ENCODE peak calls at places on chromosomes 13 and 19, in six cellular contexts. V is CD4-positive, alpha-beta T cell; I is astrocyte; E is upper lobe of right lung; K is thyroid gland; N is CD8-positive, alpha-beta memory T cell. H is an unnamed sample.

GRCh38 chr19:10137751-10138682 is 18.3 kb upstream of the EIF3G start:
- DNase-seq in N (no peak), I (no peak), K (no peak), V (no peak), E (no peak), H (no peak)

GRCh38 chr13:51101636-51102218 is 9.3 kb downstream of the C13orf42 start:
- DNase-seq in N (no peak), E (no peak), I (no peak), V (no peak), K (no peak), H (no peak)

GRCh38 chr19:23075031-23075733 is 41.6 kb upstream of the ZNF730 start:
- DNase-seq in V (no peak), K (peak), I (peak), N (no peak), E (peak), H (no peak)

GRCh38 chr19:34232566-34233481 is 21.5 kb upstream of the GARRE1 start:
- DNase-seq in I (peak), E (no peak), V (no peak), N (no peak), K (peak), H (no peak)

GRCh38 chr19:17484520-17485180 is 14.3 kb downstream of the SLC27A1 start:
- DNase-seq in V (no peak), E (no peak), K (no peak), I (no peak), N (no peak), H (no peak)

GRCh38 chr13:37429976-37430375 is 168.6 kb downstream of the POSTN start:
- DNase-seq in K (no peak), E (no peak), N (no peak), I (peak), V (no peak), H (no peak)

GRCh38 chr13:50892162-50892944 is 17.2 kb upstream of the RNASEH2B start:
- DNase-seq in E (no peak), I (no peak), K (no peak), V (peak), N (peak), H (no peak)

GRCh38 chr19:46155237-46155636 is 7.2 kb downstream of the IGFL2 start:
- DNase-seq in V (no peak), E (no peak), I (no peak), K (no peak), N (no peak), H (no peak)

GRCh38 chr19:49414256-49414655 is 9.0 kb downstream of the PTH2 start:
- DNase-seq in I (no peak), N (no peak), V (no peak), E (no peak), K (no peak), H (no peak)

GRCh38 chr19:49417090-49417489 is 6.2 kb downstream of the PTH2 start:
- DNase-seq in K (no peak), N (no peak), V (no peak), E (no peak), I (no peak), H (no peak)

GRCh38 chr19:49415810-49416200 is 7.4 kb downstream of the PTH2 start:
- DNase-seq in K (no peak), V (no peak), I (no peak), E (no peak), N (no peak), H (no peak)

GRCh38 chr19:49413348-49413747 is 9.9 kb downstream of the PTH2 start:
- DNase-seq in E (no peak), I (peak), N (no peak), V (no peak), K (no peak), H (no peak)

GRCh38 chr19:49415102-49415809 is 8.0 kb downstream of the PTH2 start:
- DNase-seq in E (no peak), N (no peak), I (no peak), K (no peak), V (no peak), H (no peak)
- H3K27ac ChIP-seq in E (no peak), N (no peak), I (no peak), K (no peak), V (no peak), H (no peak)

DNA sequence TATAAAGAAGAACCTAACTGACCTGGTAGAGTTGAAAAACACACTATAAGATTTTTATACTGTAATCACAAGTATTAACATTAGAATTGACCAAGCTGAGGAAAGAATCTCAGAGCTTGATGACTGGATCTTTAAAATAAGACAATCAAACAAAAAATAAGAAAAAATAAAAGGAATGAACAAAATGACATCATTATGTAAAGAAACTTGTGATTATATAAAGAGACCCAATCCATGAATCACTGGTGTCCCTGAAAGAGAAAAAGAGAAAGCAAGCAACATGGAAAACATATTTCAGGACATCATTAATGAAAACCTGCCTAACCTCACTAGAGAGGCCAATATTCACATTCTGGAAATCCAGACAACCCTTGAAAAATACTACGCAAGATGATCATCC is 822.5 kb upstream of the SLITRK5 start:
- DNase-seq in N (no peak), E (no peak), K (no peak), V (no peak), I (no peak), H (no peak)
- H3K27ac ChIP-seq in N (no peak), E (no peak), K (no peak), V (no peak), I (no peak), H (no peak)

GRCh38 chr19:3386447-3387234 is 20.3 kb downstream of the NFIC start:
- DNase-seq in K (no peak), E (no peak), V (no peak), N (no peak), I (no peak), H (no peak)
- H3K27ac ChIP-seq in K (peak), E (peak), V (no peak), N (no peak), I (no peak), H (peak)

GRCh38 chr19:39937792-39938191 is 3.4 kb upstream of the FCGBP start:
- DNase-seq in K (no peak), V (no peak), N (no peak), I (no peak), E (no peak), H (no peak)

GRCh38 chr19:39943586-39943985 is 9.2 kb upstream of the FCGBP start:
- DNase-seq in E (no peak), V (no peak), I (no peak), N (no peak), K (no peak), H (no peak)

GRCh38 chr19:39941615-39942507 is 7.4 kb upstream of the FCGBP start:
- DNase-seq in E (no peak), N (peak), I (peak), V (peak), K (no peak), H (no peak)

GRCh38 chr19:39940221-39940833 is 5.9 kb upstream of the FCGBP start:
- DNase-seq in I (no peak), K (no peak), E (no peak), V (no peak), N (no peak), H (no peak)

DNA sequence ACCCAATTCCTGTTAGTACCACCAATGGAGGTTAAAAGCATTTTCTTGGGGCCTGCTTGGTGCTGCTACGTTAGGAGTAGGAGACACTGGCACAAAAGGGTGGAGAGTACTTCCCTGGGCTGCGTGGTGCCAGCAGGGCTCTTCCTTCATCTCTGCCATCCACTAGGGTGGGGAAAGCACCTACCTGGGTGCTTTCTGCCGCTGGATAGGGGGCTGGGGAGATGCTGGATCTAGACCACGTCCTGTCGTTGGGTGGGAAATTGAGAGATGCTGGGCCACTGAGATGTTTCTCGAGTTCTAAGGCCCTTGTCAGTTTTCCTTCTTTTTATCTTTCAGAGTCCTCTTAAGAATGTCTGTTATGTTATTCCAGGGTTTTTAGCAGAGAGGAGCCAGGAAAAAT is 6.7 kb upstream of the FCGBP start:
- DNase-seq in I (no peak), E (no peak), K (no peak), V (no peak), N (no peak), H (no peak)
- H3K27ac ChIP-seq in I (no peak), E (no peak), K (no peak), V (peak), N (peak), H (no peak)

GRCh38 chr19:7391218-7391670 is 42.5 kb downstream of the ARHGEF18 start:
- DNase-seq in E (no peak), V (no peak), I (peak), K (no peak), N (no peak), H (no peak)
- H3K27ac ChIP-seq in E (no peak), V (no peak), I (peak), K (no peak), N (no peak), H (no peak)

DNA sequence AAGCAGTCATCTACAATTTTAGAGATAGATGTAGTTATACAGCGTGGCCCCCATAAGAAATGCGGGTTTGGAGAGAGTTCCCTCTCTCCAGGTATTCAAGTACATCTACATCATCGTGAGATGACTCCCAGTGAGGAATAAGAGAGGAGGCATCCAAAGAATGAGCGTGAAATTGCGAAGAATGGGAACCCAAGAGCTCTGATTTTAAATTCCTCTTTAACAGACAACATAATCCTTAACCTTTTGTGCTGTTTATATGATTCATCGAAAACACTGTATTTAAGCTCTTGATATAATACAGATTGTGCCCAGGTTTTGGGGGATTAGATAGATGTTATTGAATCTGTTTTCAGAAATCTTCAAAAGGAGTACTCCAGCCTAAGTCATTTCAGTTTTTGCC is 161.5 kb downstream of the COG6 start:
- DNase-seq in N (no peak), E (no peak), V (no peak), I (peak), K (no peak), H (no peak)
- H3K27ac ChIP-seq in N (no peak), E (no peak), V (no peak), I (no peak), K (no peak), H (no peak)

GRCh38 chr19:39825531-39826076 is 8.4 kb downstream of the DYRK1B start:
- DNase-seq in K (no peak), E (peak), N (no peak), V (no peak), I (no peak), H (no peak)

GRCh38 chr19:39825093-39825463 is 8.9 kb downstream of the DYRK1B start:
- DNase-seq in V (no peak), I (no peak), N (no peak), K (no peak), E (no peak), H (no peak)

GRCh38 chr19:39823693-39824092 is 10.3 kb downstream of the DYRK1B start:
- DNase-seq in E (no peak), K (no peak), V (no peak), I (no peak), N (no peak), H (no peak)

GRCh38 chr19:39826311-39826945 is 7.5 kb downstream of the DYRK1B start:
- DNase-seq in E (no peak), N (no peak), K (no peak), I (no peak), V (no peak), H (no peak)

DNA sequence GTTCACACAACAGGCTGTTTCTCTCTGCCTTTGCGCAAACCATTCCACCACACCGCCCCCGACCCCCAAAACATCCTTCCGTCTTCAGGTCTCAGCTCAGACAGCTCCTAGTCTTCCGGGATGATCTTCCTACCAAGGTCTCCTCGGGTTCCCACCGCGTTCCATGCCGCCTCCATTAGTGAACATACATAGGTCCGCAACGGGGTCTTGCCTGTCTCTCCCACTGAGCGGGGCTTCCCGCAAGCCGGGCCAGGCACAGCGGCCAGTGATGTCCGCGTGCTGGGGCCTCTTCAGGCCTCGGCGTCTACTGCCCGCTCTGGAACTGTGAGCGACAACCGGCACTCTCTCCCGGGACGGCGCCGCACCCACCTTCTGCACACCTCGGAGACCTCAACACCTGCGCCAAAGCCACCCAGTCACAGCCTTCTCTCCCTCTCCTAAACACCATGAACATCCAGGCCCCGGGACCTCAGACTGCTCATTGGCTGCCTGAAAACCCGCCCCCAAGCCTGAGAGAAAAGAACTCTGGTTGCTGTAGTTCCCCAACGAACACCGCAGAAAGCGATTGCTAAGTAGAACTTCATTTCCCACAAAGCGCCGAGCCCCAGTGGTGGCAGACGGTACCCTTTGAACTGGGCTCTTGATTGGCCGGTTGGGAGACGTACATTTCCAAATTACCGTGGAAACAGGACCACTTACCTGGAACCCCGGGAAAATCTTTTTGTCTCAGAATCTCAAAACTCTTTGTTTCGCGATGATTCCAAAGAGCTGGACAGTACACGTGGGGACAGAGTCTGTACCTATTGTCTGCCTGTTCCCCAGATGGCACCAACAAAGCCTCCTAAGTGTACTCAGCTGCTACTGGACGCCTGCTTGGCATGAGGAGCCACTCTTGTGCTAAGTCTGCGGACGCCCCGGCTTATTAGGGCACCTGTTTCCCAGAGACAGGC is 9.5 kb downstream of the DYRK1B start:
- DNase-seq in E (peak), N (peak), K (peak), V (peak), I (peak), H (peak)
- H3K27ac ChIP-seq in E (peak), N (peak), K (peak), V (peak), I (no peak), H (peak)

GRCh38 chr19:47490847-47491246 is 6.8 kb upstream of the KPTN start:
- DNase-seq in I (no peak), E (no peak), N (no peak), K (peak), V (no peak), H (no peak)
- H3K27ac ChIP-seq in I (no peak), E (no peak), N (no peak), K (peak), V (no peak), H (no peak)

H was measured in coronary artery.